ENCODE peak calls at places on chromosome 18, in seven cellular contexts. One of them, this sample, is unnamed.

GRCh38 chr18:30533716-30534115 is 508.8 kb downstream of the DSC3 start:
- DNase-seq in mucosa of descending colon: no peak
- DNase-seq in foreskin fibroblast: no peak
- DNase-seq in transverse colon: no peak
- DNase-seq in IMR-90: no peak
- DNase-seq in fibroblast of lung: no peak
- DNase-seq in choroid plexus epithelial cell: no peak
- DNase-seq in this sample: no peak

GRCh38 chr18:32899819-32900218 is 127.0 kb upstream of the KLHL14 start:
- DNase-seq in mucosa of descending colon: no peak
- DNase-seq in foreskin fibroblast: no peak
- DNase-seq in transverse colon: no peak
- DNase-seq in IMR-90: peak; percentile 4
- DNase-seq in fibroblast of lung: peak; percentile 38
- DNase-seq in choroid plexus epithelial cell: peak; percentile 63
- DNase-seq in this sample: no peak

GRCh38 chr18:8809514-8809913 is 104.2 kb downstream of the MTCL1 start:
- DNase-seq in mucosa of descending colon: no peak
- DNase-seq in foreskin fibroblast: no peak
- DNase-seq in transverse colon: no peak
- DNase-seq in IMR-90: no peak
- DNase-seq in fibroblast of lung: no peak
- DNase-seq in choroid plexus epithelial cell: no peak
- DNase-seq in this sample: no peak

GRCh38 chr18:62196079-62196478 is 9.0 kb downstream of the RELCH start:
- DNase-seq in mucosa of descending colon: no peak
- DNase-seq in foreskin fibroblast: no peak
- DNase-seq in transverse colon: no peak
- DNase-seq in IMR-90: no peak
- DNase-seq in fibroblast of lung: no peak
- DNase-seq in choroid plexus epithelial cell: no peak
- DNase-seq in this sample: no peak

GRCh38 chr18:63979409-63979908 is 9.6 kb downstream of the SERPINB8 start:
- DNase-seq in mucosa of descending colon: no peak
- DNase-seq in foreskin fibroblast: peak; percentile 44
- DNase-seq in transverse colon: peak; percentile 47
- DNase-seq in IMR-90: peak; percentile 70
- DNase-seq in fibroblast of lung: peak; percentile 76
- DNase-seq in choroid plexus epithelial cell: peak; percentile 84
- DNase-seq in this sample: peak; percentile 37

GRCh38 chr18:3547891-3548615 is 98.1 kb downstream of the TGIF1 start:
- DNase-seq in mucosa of descending colon: no peak
- DNase-seq in foreskin fibroblast: no peak
- DNase-seq in transverse colon: no peak
- DNase-seq in IMR-90: no peak
- DNase-seq in fibroblast of lung: no peak
- DNase-seq in choroid plexus epithelial cell: no peak
- DNase-seq in this sample: no peak

GRCh38 chr18:59833785-59834184 is 66.0 kb upstream of the PMAIP1 start:
- DNase-seq in mucosa of descending colon: no peak
- DNase-seq in foreskin fibroblast: no peak
- DNase-seq in transverse colon: no peak
- DNase-seq in IMR-90: no peak
- DNase-seq in fibroblast of lung: no peak
- DNase-seq in choroid plexus epithelial cell: no peak
- DNase-seq in this sample: no peak

GRCh38 chr18:13501896-13502295 is 224.5 kb downstream of the FAM210A start:
- DNase-seq in mucosa of descending colon: no peak
- DNase-seq in foreskin fibroblast: no peak
- DNase-seq in transverse colon: no peak
- DNase-seq in IMR-90: no peak
- DNase-seq in fibroblast of lung: no peak
- DNase-seq in choroid plexus epithelial cell: no peak
- DNase-seq in this sample: no peak

GRCh38 chr18:48896875-48897511 is 53.8 kb downstream of the SMAD7 start:
- DNase-seq in mucosa of descending colon: peak; percentile 51
- DNase-seq in foreskin fibroblast: no peak
- DNase-seq in transverse colon: peak; percentile 53
- DNase-seq in IMR-90: peak; percentile 17
- DNase-seq in fibroblast of lung: peak; percentile 28
- DNase-seq in choroid plexus epithelial cell: peak; percentile 40
- DNase-seq in this sample: no peak

GRCh38 chr18:45493830-45494229 is 121.4 kb upstream of the SLC14A2 start:
- DNase-seq in mucosa of descending colon: no peak
- DNase-seq in foreskin fibroblast: no peak
- DNase-seq in transverse colon: no peak
- DNase-seq in IMR-90: no peak
- DNase-seq in fibroblast of lung: no peak
- DNase-seq in choroid plexus epithelial cell: no peak
- DNase-seq in this sample: no peak

GRCh38 chr18:72342933-72343332 is 201.2 kb downstream of the CBLN2 start:
- DNase-seq in mucosa of descending colon: no peak
- DNase-seq in foreskin fibroblast: no peak
- DNase-seq in transverse colon: no peak
- DNase-seq in IMR-90: no peak
- DNase-seq in fibroblast of lung: no peak
- DNase-seq in choroid plexus epithelial cell: peak; percentile 39
- DNase-seq in this sample: no peak

GRCh38 chr18:36315736-36316135 is 18.2 kb downstream of the FHOD3 start:
- DNase-seq in mucosa of descending colon: no peak
- DNase-seq in foreskin fibroblast: no peak
- DNase-seq in transverse colon: no peak
- DNase-seq in IMR-90: peak; percentile 63
- DNase-seq in fibroblast of lung: no peak
- DNase-seq in choroid plexus epithelial cell: no peak
- DNase-seq in this sample: no peak

GRCh38 chr18:8800445-8800844 is 95.1 kb downstream of the MTCL1 start:
- DNase-seq in mucosa of descending colon: no peak
- DNase-seq in foreskin fibroblast: peak; percentile 96
- DNase-seq in transverse colon: no peak
- DNase-seq in IMR-90: peak; percentile 100
- DNase-seq in fibroblast of lung: peak; percentile 97
- DNase-seq in choroid plexus epithelial cell: peak; percentile 96
- DNase-seq in this sample: no peak

GRCh38 chr18:24315170-24315569 is 82.5 kb downstream of the OSBPL1A start:
- DNase-seq in mucosa of descending colon: no peak
- DNase-seq in foreskin fibroblast: peak; percentile 6
- DNase-seq in transverse colon: no peak
- DNase-seq in IMR-90: peak; percentile 83
- DNase-seq in fibroblast of lung: peak; percentile 17
- DNase-seq in choroid plexus epithelial cell: peak; percentile 40
- DNase-seq in this sample: no peak

GRCh38 chr18:58527116-58528010 is 101.5 kb downstream of the ALPK2 start:
- DNase-seq in mucosa of descending colon: no peak
- DNase-seq in foreskin fibroblast: no peak
- DNase-seq in transverse colon: no peak
- DNase-seq in IMR-90: peak; percentile 36
- DNase-seq in fibroblast of lung: no peak
- DNase-seq in choroid plexus epithelial cell: no peak
- DNase-seq in this sample: no peak

GRCh38 chr18:31684279-31685096 is at the start of gene B4GALT6:
- DNase-seq in mucosa of descending colon: peak; percentile 68
- DNase-seq in foreskin fibroblast: no peak
- DNase-seq in transverse colon: peak; percentile 33
- DNase-seq in IMR-90: no peak
- DNase-seq in fibroblast of lung: peak; percentile 25
- DNase-seq in choroid plexus epithelial cell: peak; percentile 33
- DNase-seq in this sample: no peak

GRCh38 chr18:24937624-24938285 is 414.2 kb downstream of the ZNF521 start:
- DNase-seq in mucosa of descending colon: no peak
- DNase-seq in foreskin fibroblast: no peak
- DNase-seq in transverse colon: no peak
- DNase-seq in IMR-90: no peak
- DNase-seq in fibroblast of lung: no peak
- DNase-seq in choroid plexus epithelial cell: no peak
- DNase-seq in this sample: no peak

GRCh38 chr18:68262697-68263293 is 452.1 kb downstream of the TMX3 start:
- DNase-seq in mucosa of descending colon: no peak
- DNase-seq in foreskin fibroblast: peak; percentile 56
- DNase-seq in transverse colon: no peak
- DNase-seq in IMR-90: peak; percentile 83
- DNase-seq in fibroblast of lung: peak; percentile 79
- DNase-seq in choroid plexus epithelial cell: peak; percentile 80
- DNase-seq in this sample: no peak

GRCh38 chr18:80245781-80246655 is 1.3 kb downstream of the PARD6G start:
- DNase-seq in mucosa of descending colon: no peak
- DNase-seq in foreskin fibroblast: no peak
- DNase-seq in transverse colon: no peak
- DNase-seq in IMR-90: no peak
- DNase-seq in fibroblast of lung: no peak
- DNase-seq in choroid plexus epithelial cell: no peak
- DNase-seq in this sample: no peak

GRCh38 chr18:40473221-40473620 is 1481.8 kb upstream of the PIK3C3 start:
- DNase-seq in mucosa of descending colon: no peak
- DNase-seq in foreskin fibroblast: no peak
- DNase-seq in transverse colon: no peak
- DNase-seq in IMR-90: no peak
- DNase-seq in fibroblast of lung: no peak
- DNase-seq in choroid plexus epithelial cell: peak; percentile 62
- DNase-seq in this sample: no peak

GRCh38 chr18:43855376-43855775 is 578.1 kb upstream of the SYT4 start:
- DNase-seq in mucosa of descending colon: no peak
- DNase-seq in foreskin fibroblast: no peak
- DNase-seq in transverse colon: no peak
- DNase-seq in IMR-90: no peak
- DNase-seq in fibroblast of lung: no peak
- DNase-seq in choroid plexus epithelial cell: no peak
- DNase-seq in this sample: no peak

GRCh38 chr18:46418657-46419260 is 238.3 kb downstream of the LOXHD1 start:
- DNase-seq in mucosa of descending colon: no peak
- DNase-seq in foreskin fibroblast: no peak
- DNase-seq in transverse colon: no peak
- DNase-seq in IMR-90: no peak
- DNase-seq in fibroblast of lung: no peak
- DNase-seq in choroid plexus epithelial cell: no peak
- DNase-seq in this sample: no peak

GRCh38 chr18:13877133-13877532 is 38.2 kb downstream of the MC2R start:
- DNase-seq in mucosa of descending colon: no peak
- DNase-seq in foreskin fibroblast: no peak
- DNase-seq in transverse colon: no peak
- DNase-seq in IMR-90: no peak
- DNase-seq in fibroblast of lung: no peak
- DNase-seq in choroid plexus epithelial cell: no peak
- DNase-seq in this sample: no peak

GRCh38 chr18:5469340-5469739 is 74.5 kb downstream of the EPB41L3 start:
- DNase-seq in mucosa of descending colon: no peak
- DNase-seq in foreskin fibroblast: no peak
- DNase-seq in transverse colon: no peak
- DNase-seq in IMR-90: no peak
- DNase-seq in fibroblast of lung: no peak
- DNase-seq in choroid plexus epithelial cell: no peak
- DNase-seq in this sample: no peak

GRCh38 chr18:12640881-12641200 is 17.1 kb downstream of the SPIRE1 start:
- DNase-seq in mucosa of descending colon: no peak
- DNase-seq in foreskin fibroblast: no peak
- DNase-seq in transverse colon: no peak
- DNase-seq in IMR-90: no peak
- DNase-seq in fibroblast of lung: no peak
- DNase-seq in choroid plexus epithelial cell: no peak
- DNase-seq in this sample: no peak

GRCh38 chr18:57542801-57543427 is 43.6 kb downstream of the FECH start:
- DNase-seq in mucosa of descending colon: no peak
- DNase-seq in foreskin fibroblast: peak; percentile 87
- DNase-seq in transverse colon: no peak
- DNase-seq in IMR-90: peak; percentile 65
- DNase-seq in fibroblast of lung: no peak
- DNase-seq in choroid plexus epithelial cell: peak; percentile 55
- DNase-seq in this sample: no peak

GRCh38 chr18:22839488-22839930 is 93.6 kb upstream of the RBBP8 start:
- DNase-seq in mucosa of descending colon: no peak
- DNase-seq in foreskin fibroblast: no peak
- DNase-seq in transverse colon: no peak
- DNase-seq in IMR-90: no peak
- DNase-seq in fibroblast of lung: no peak
- DNase-seq in choroid plexus epithelial cell: no peak
- DNase-seq in this sample: no peak
- H3K4me3 ChIP-seq in mucosa of descending colon: no peak overlapping the region
- H3K4me3 ChIP-seq in foreskin fibroblast: no peak overlapping the region
- H3K4me3 ChIP-seq in transverse colon: no peak overlapping the region
- H3K4me3 ChIP-seq in IMR-90: no peak overlapping the region
- H3K4me3 ChIP-seq in fibroblast of lung: no peak overlapping the region
- H3K4me3 ChIP-seq in choroid plexus epithelial cell: no peak overlapping the region
- H3K4me3 ChIP-seq in this sample: no peak overlapping the region

GRCh38 chr18:55853268-55853667 is 265.3 kb upstream of the TCF4 start:
- DNase-seq in mucosa of descending colon: no peak
- DNase-seq in foreskin fibroblast: no peak
- DNase-seq in transverse colon: no peak
- DNase-seq in IMR-90: no peak
- DNase-seq in fibroblast of lung: no peak
- DNase-seq in choroid plexus epithelial cell: no peak
- DNase-seq in this sample: no peak
- TF ChIP-seq CTCF in mucosa of descending colon: no peak
- TF ChIP-seq CTCF in foreskin fibroblast: no peak
- TF ChIP-seq CTCF in transverse colon: no peak
- TF ChIP-seq CTCF in IMR-90: no peak
- TF ChIP-seq CTCF in fibroblast of lung: no peak
- TF ChIP-seq CTCF in choroid plexus epithelial cell: no peak
- TF ChIP-seq CTCF in this sample: peak; percentile 12

GRCh38 chr18:10454800-10455550 is 540 bp downstream of the APCDD1 start:
- DNase-seq in mucosa of descending colon: peak; percentile 32
- DNase-seq in foreskin fibroblast: no peak
- DNase-seq in transverse colon: no peak
- DNase-seq in IMR-90: peak; percentile 20
- DNase-seq in fibroblast of lung: peak; percentile 30
- DNase-seq in choroid plexus epithelial cell: no peak
- DNase-seq in this sample: no peak

GRCh38 chr18:10456718-10457499 is 2.5 kb downstream of the APCDD1 start:
- DNase-seq in mucosa of descending colon: no peak
- DNase-seq in foreskin fibroblast: no peak
- DNase-seq in transverse colon: no peak
- DNase-seq in IMR-90: no peak
- DNase-seq in fibroblast of lung: no peak
- DNase-seq in choroid plexus epithelial cell: no peak
- DNase-seq in this sample: no peak

GRCh38 chr18:10455726-10456453 is 1.5 kb downstream of the APCDD1 start:
- DNase-seq in mucosa of descending colon: no peak
- DNase-seq in foreskin fibroblast: no peak
- DNase-seq in transverse colon: no peak
- DNase-seq in IMR-90: no peak
- DNase-seq in fibroblast of lung: no peak
- DNase-seq in choroid plexus epithelial cell: no peak
- DNase-seq in this sample: no peak

GRCh38 chr18:10453261-10453884 is 1.1 kb upstream of the APCDD1 start:
- DNase-seq in mucosa of descending colon: no peak
- DNase-seq in foreskin fibroblast: no peak
- DNase-seq in transverse colon: no peak
- DNase-seq in IMR-90: no peak
- DNase-seq in fibroblast of lung: no peak
- DNase-seq in choroid plexus epithelial cell: peak; percentile 15
- DNase-seq in this sample: no peak

GRCh38 chr18:10453885-10454772 is at the start of gene APCDD1:
- DNase-seq in mucosa of descending colon: peak; percentile 62
- DNase-seq in foreskin fibroblast: peak; percentile 55
- DNase-seq in transverse colon: peak; percentile 45
- DNase-seq in IMR-90: no peak
- DNase-seq in fibroblast of lung: peak; percentile 40
- DNase-seq in choroid plexus epithelial cell: no peak
- DNase-seq in this sample: no peak
- H3K4me3 ChIP-seq in mucosa of descending colon: peak within 1 kb of the TSS; percentile 17
- H3K4me3 ChIP-seq in foreskin fibroblast: peak within 1 kb of the TSS; percentile 67
- H3K4me3 ChIP-seq in transverse colon: peak within 1 kb of the TSS; percentile 41
- H3K4me3 ChIP-seq in IMR-90: peak within 1 kb of the TSS; percentile 48
- H3K4me3 ChIP-seq in fibroblast of lung: peak within 1 kb of the TSS; percentile 61
- H3K4me3 ChIP-seq in choroid plexus epithelial cell: no peak within 1 kb of the TSS
- H3K4me3 ChIP-seq in this sample: peak within 1 kb of the TSS; percentile 57

GRCh38 chr18:75247041-75247551 is 36.5 kb downstream of the TSHZ1 start:
- DNase-seq in mucosa of descending colon: no peak
- DNase-seq in foreskin fibroblast: peak; percentile 61
- DNase-seq in transverse colon: no peak
- DNase-seq in IMR-90: peak; percentile 52
- DNase-seq in fibroblast of lung: peak; percentile 84
- DNase-seq in choroid plexus epithelial cell: peak; percentile 52
- DNase-seq in this sample: no peak
- TF ChIP-seq CTCF in mucosa of descending colon: no peak
- TF ChIP-seq CTCF in foreskin fibroblast: no peak
- TF ChIP-seq CTCF in transverse colon: no peak
- TF ChIP-seq CTCF in IMR-90: no peak
- TF ChIP-seq CTCF in fibroblast of lung: no peak
- TF ChIP-seq CTCF in choroid plexus epithelial cell: no peak
- TF ChIP-seq CTCF in this sample: no peak